ENCODE peak calls at places on chromosomes 3 and 15, in eight cellular contexts. B is MM.1S, L is heart left ventricle, C is brain microvascular endothelial cell, Q is fibroblast of pulmonary artery, Y is uterus, Z is HFF-Myc, A is A549. P is an unnamed sample.

GRCh38 chr15:78266229-78266628 is 1.9 kb downstream of the DNAJA4 start:
- DNase-seq in B (no peak), L (no peak), C (no peak), Q (no peak), Y (no peak), Z (no peak), A (no peak), P (no peak)

GRCh38 chr3:103684956-103685355 is 1250.1 kb downstream of the ZPLD1 start:
- DNase-seq in B (no peak), L (no peak), C (no peak), Q (no peak), Y (no peak), Z (no peak), A (no peak), P (no peak)

GRCh38 chr15:58546635-58547627 is 115.1 kb downstream of the LIPC start:
- DNase-seq in B (no peak), L (peak; percentile 70), C (peak; percentile 92), Q (peak; percentile 91), Y (no peak), Z (peak; percentile 41), A (peak; percentile 93), P (peak; percentile 94)

GRCh38 chr15:50590288-50590687 is 43.8 kb upstream of the USP50 start:
- DNase-seq in B (no peak), L (no peak), C (no peak), Q (no peak), Y (no peak), Z (no peak), A (no peak), P (no peak)

GRCh38 chr15:99138491-99138982 is 33.7 kb downstream of the SYNM start:
- DNase-seq in B (no peak), L (no peak), C (no peak), Q (no peak), Y (no peak), Z (no peak), A (no peak), P (no peak)

GRCh38 chr15:80709542-80709941 is 14.4 kb downstream of the ABHD17C start:
- DNase-seq in B (no peak), L (no peak), C (no peak), Q (no peak), Y (no peak), Z (no peak), A (no peak), P (no peak)

GRCh38 chr3:191961036-191961435 is 500.1 kb downstream of the PYDC2 start:
- DNase-seq in B (no peak), L (no peak), C (no peak), Q (no peak), Y (no peak), Z (no peak), A (no peak), P (no peak)

GRCh38 chr15:100340721-100341661 is 784 bp downstream of the ADAMTS17 start:
- DNase-seq in B (peak; percentile 43), L (no peak), C (no peak), Q (no peak), Y (no peak), Z (no peak), A (no peak), P (no peak)

GRCh38 chr3:122795674-122795969 is 753 bp downstream of the SLC49A4 start:
- DNase-seq in B (peak; percentile 19), L (no peak), C (no peak), Q (peak; percentile 10), Y (no peak), Z (no peak), A (no peak), P (no peak)

GRCh38 chr3:58690490-58690889 is 23.9 kb upstream of the FAM3D start:
- DNase-seq in B (no peak), L (no peak), C (no peak), Q (no peak), Y (no peak), Z (no peak), A (no peak), P (no peak)

GRCh38 chr15:41429003-41429890 is 12.4 kb downstream of the RTF1 start:
- DNase-seq in B (peak; percentile 86), L (no peak), C (peak; percentile 8), Q (peak; percentile 7), Y (no peak), Z (no peak), A (no peak), P (peak; percentile 69)

GRCh38 chr3:111069974-111070751 is 1.5 kb upstream of the NECTIN3 start:
- DNase-seq in B (no peak), L (no peak), C (no peak), Q (peak; percentile 24), Y (peak; percentile 31), Z (no peak), A (no peak), P (peak; percentile 27)

DNA sequence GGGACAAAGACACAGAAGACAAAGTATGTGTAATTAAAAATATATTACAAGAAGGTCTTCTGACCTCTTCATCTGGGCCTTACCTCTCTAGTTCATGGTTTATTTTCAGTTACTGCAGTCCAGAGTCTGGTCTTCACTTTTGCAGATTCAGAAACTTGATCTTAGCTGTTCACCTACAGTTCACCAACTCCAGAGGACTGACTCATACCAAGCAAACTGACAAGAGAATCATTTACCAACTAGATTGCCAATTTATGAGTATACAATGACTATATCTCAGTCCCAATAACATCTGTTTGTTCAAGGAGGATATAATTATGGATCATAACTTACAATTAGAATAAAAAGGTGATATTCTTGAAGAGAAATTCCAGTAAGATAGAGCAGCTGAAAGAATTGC is 9.0 kb downstream of the P2RY1 start:
- DNase-seq in B (no peak), L (no peak), C (no peak), Q (no peak), Y (no peak), Z (no peak), A (no peak), P (no peak)
- TF ChIP-seq CTCF in B (no peak), L (no peak), C (no peak), Q (no peak), Y (no peak), Z (no peak), A (no peak), P (no peak)

GRCh38 chr3:190345878-190346277 is 23.6 kb upstream of the CLDN1 start:
- DNase-seq in B (no peak), L (no peak), C (no peak), Q (peak; percentile 42), Y (no peak), Z (no peak), A (no peak), P (no peak)
- H3K4me3 ChIP-seq in B (no peak overlapping the region), L (no peak overlapping the region), C (no peak overlapping the region), Q (no peak overlapping the region), Y (no peak overlapping the region), Z (no peak overlapping the region), A (peak overlapping the region; percentile 27), P (peak overlapping the region; percentile 9)

DNA sequence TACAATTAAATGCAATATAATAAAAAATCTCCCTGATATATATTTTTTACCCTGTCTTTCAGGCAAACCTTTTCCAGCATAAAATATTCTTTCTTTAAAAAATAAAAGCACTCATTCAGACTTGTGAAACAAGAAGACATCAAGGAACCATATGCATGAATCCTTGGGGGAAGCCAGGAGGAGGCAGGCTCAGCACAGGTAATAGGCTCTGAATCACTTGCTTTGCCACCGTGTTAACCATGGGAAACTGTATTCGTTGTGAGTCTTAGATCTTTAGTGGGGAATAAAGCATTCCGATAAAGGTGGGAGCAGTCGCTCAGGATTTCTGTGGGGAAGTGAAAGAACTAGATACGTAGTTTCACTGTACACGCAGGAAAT is 42.4 kb downstream of the FBN1 start:
- DNase-seq in B (no peak), L (no peak), C (no peak), Q (peak; percentile 47), Y (no peak), Z (no peak), A (no peak), P (no peak)
- TF ChIP-seq CTCF in B (no peak), L (no peak), C (peak; percentile 36), Q (no peak), Y (no peak), Z (no peak), A (no peak), P (no peak)

GRCh38 chr3:56801597-56802410 is at the start of gene ARHGEF3:
- DNase-seq in B (peak; percentile 79), L (peak; percentile 95), C (peak; percentile 55), Q (peak; percentile 77), Y (peak; percentile 87), Z (peak; percentile 58), A (peak; percentile 71), P (peak; percentile 79)

GRCh38 chr3:56796996-56797395 is 4.8 kb downstream of the ARHGEF3 start:
- DNase-seq in B (no peak), L (no peak), C (no peak), Q (no peak), Y (no peak), Z (no peak), A (no peak), P (no peak)

GRCh38 chr3:56800373-56801150 is 1.2 kb downstream of the ARHGEF3 start:
- DNase-seq in B (peak; percentile 74), L (no peak), C (no peak), Q (no peak), Y (no peak), Z (no peak), A (no peak), P (no peak)

GRCh38 chr3:56801151-56801596 is 575 bp downstream of the ARHGEF3 start:
- DNase-seq in B (peak; percentile 33), L (no peak), C (no peak), Q (no peak), Y (no peak), Z (no peak), A (no peak), P (no peak)

GRCh38 chr3:56799251-56799882 is 2.4 kb downstream of the ARHGEF3 start:
- DNase-seq in B (peak; percentile 82), L (no peak), C (no peak), Q (peak; percentile 83), Y (no peak), Z (peak; percentile 40), A (peak; percentile 24), P (peak; percentile 82)
- H3K4me3 ChIP-seq in B (peak overlapping the region; percentile 87), L (peak overlapping the region; percentile 9), C (no peak overlapping the region), Q (peak overlapping the region; percentile 84), Y (peak overlapping the region; percentile 81), Z (peak overlapping the region; percentile 8), A (no peak overlapping the region), P (peak overlapping the region; percentile 84)